ENCODE peak calls at places on chromosomes 1 and 21, in four cellular contexts. S is esophagus squamous epithelium, E is heart left ventricle, I is GM23338. W is an unnamed sample.

GRCh38 chr1:162218975-162219374 is 149.5 kb downstream of the NOS1AP start:
- DNase-seq in S (no peak), E (no peak), I (no peak), W (no peak)

GRCh38 chr1:224500802-224501201 is 66.2 kb upstream of the WDR26 start:
- DNase-seq in S (no peak), E (no peak), I (no peak), W (no peak)

GRCh38 chr21:35469446-35469845 is 420.3 kb upstream of the RUNX1 start:
- DNase-seq in S (no peak), E (no peak), I (no peak), W (no peak)

GRCh38 chr1:226408285-226409184 is 642 bp upstream of the PARP1 start:
- DNase-seq in S (no peak), E (no peak), I (no peak), W (no peak)

GRCh38 chr1:15408890-15409399 is 743 bp upstream of the EFHD2 start:
- DNase-seq in S (no peak), E (no peak), I (no peak), W (no peak)

GRCh38 chr1:15122331-15122730 is 31.2 kb upstream of the TMEM51 start:
- DNase-seq in S (no peak), E (no peak), I (no peak), W (no peak)

GRCh38 chr1:49765034-49765433 is 258.7 kb downstream of the AGBL4 start:
- DNase-seq in S (no peak), E (no peak), I (peak; percentile 1), W (no peak)

GRCh38 chr1:119139393-119139792 is 1.1 kb downstream of the WARS2 start:
- DNase-seq in S (no peak), E (no peak), I (peak; percentile 23), W (no peak)

GRCh38 chr1:30378023-30378596 is 345.3 kb downstream of the MATN1 start:
- DNase-seq in S (no peak), E (no peak), I (no peak), W (no peak)

GRCh38 chr1:217482356-217483102 is 148.4 kb downstream of the GPATCH2 start:
- DNase-seq in S (no peak), E (no peak), I (no peak), W (no peak)

GRCh38 chr21:41975391-41976272 is 21.8 kb upstream of the C2CD2 start:
- DNase-seq in S (no peak), E (no peak), I (peak; percentile 22), W (no peak)

GRCh38 chr1:39886757-39887231 is 3.5 kb upstream of the TRIT1 start:
- DNase-seq in S (no peak), E (no peak), I (peak; percentile 53), W (no peak)

GRCh38 chr1:74964508-74964907 is 169.7 kb upstream of the LHX8 start:
- DNase-seq in S (no peak), E (peak; percentile 32), I (no peak), W (no peak)

GRCh38 chr1:65056234-65056633 is 89.9 kb upstream of the JAK1 start:
- DNase-seq in S (no peak), E (no peak), I (no peak), W (no peak)

GRCh38 chr21:41167348-41168342 is at the start of gene BACE2:
- DNase-seq in S (no peak), E (peak; percentile 86), I (peak; percentile 76), W (peak; percentile 91)

GRCh38 chr1:65792671-65793358 is at the start of gene PDE4B:
- DNase-seq in S (no peak), E (no peak), I (peak; percentile 65), W (no peak)

GRCh38 chr1:219020386-219020785 is 153.3 kb upstream of the LYPLAL1 start:
- DNase-seq in S (no peak), E (no peak), I (no peak), W (no peak)

GRCh38 chr1:153627797-153628626 is at the start of gene S100A1:
- DNase-seq in S (no peak), E (peak; percentile 87), I (no peak), W (no peak)

GRCh38 chr1:71587961-71588360 is 507.1 kb upstream of the ZRANB2 start:
- DNase-seq in S (no peak), E (no peak), I (peak; percentile 15), W (no peak)

GRCh38 chr1:2976180-2976562 is 45.1 kb upstream of the ACTRT2 start:
- DNase-seq in S (no peak), E (no peak), I (no peak), W (no peak)

GRCh38 chr1:112981461-112982233 is 25.7 kb upstream of the SLC16A1 start:
- DNase-seq in S (no peak), E (no peak), I (no peak), W (no peak)

GRCh38 chr1:156295391-156295947 is at the start of gene GLMP:
- DNase-seq in S (no peak), E (peak; percentile 82), I (peak; percentile 80), W (no peak)

GRCh38 chr1:201732351-201732750 is 96.6 kb upstream of the IPO9 start:
- DNase-seq in S (no peak), E (no peak), I (no peak), W (no peak)

GRCh38 chr1:165444897-165445370 is at the start of gene RXRG:
- DNase-seq in S (no peak), E (peak; percentile 68), I (peak; percentile 74), W (no peak)

GRCh38 chr1:29828526-29829447 is 592.5 kb downstream of the PTPRU start:
- DNase-seq in S (no peak), E (no peak), I (no peak), W (no peak)

DNA sequence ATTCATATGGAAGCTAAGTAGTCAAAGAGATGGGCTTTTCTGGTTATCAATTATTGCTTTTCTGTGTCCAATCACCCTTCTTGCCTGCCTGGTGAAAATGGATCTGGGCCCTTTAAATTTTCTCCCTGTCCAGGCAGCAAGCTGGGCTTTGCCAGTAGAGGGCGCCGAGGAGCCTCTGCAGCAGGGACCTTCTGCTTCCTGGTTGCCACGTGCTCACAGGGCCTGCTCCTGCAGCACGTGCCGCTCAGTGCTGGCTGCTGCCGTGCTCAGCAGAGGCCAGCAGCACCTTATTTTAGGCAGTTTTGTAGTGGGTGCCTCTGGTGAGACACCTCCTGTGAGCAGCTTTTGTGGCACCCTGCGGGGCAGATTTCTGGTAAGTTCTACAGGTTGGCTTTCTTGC is 4.0 kb downstream of the ACTL8 start:
- DNase-seq in S (no peak), E (no peak), I (peak; percentile 27), W (no peak)
- TF ChIP-seq CTCF in S (no peak), E (no peak), I (peak; percentile 61), W (no peak)

DNA sequence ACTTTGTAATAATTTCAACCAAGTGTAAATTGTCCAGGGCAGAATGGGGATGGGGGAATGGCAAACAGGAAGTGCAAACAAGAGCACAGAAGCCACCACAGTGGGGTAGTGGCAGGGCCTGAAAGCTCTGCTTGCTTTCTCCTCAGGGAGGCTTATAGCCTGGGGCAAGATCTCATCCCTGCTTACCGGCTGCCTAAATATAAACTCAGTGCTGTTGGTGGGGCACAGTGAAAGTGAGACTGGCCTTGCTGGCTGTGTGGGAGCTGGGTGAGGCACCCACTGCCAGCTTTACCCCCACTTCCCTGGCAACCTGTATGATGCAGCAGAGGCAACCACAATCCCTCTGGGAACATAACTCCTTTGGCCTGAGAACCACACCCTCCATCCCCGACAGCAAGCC is 15.2 kb downstream of the STYXL2 start:
- DNase-seq in S (no peak), E (no peak), I (no peak), W (no peak)
- H3K4me1 ChIP-seq in S (no peaks in the 10 kb centered on the region), E (peaks cover 46% of the 10 kb centered on the region), I (peaks cover 16% of the 10 kb centered on the region), W (no peaks in the 10 kb centered on the region)

GRCh38 chr1:61012365-61012764 is 70.0 kb upstream of the NFIA start:
- DNase-seq in S (no peak), E (no peak), I (no peak), W (no peak)
- H3K27ac ChIP-seq in S (no peak overlapping the region), E (no peak overlapping the region), I (no peak overlapping the region), W (no peak overlapping the region)

DNA sequence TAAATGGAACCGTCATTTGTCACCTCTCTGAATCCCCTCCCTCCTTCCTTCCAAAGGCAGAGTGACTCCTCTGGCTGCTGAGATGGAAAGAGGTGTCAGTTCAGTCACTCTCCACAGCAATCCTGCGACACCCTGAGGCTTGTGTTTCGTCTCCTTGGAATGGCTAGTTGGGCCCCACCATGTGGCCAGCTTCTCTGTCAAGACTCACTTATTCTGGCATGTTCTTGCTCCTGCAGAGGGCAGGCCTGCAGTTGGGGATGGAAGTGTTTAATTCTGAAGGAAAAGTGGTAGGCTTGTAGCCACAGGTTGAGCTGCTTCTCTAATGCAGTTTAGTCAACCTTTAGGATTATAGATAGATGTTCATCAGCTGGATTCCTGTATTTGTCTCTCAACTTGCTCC is 149.6 kb downstream of the LMO4 start:
- DNase-seq in S (no peak), E (peak; percentile 46), I (peak; percentile 69), W (no peak)
- TF ChIP-seq CTCF in S (no peak), E (no peak), I (peak; percentile 17), W (no peak)

DNA sequence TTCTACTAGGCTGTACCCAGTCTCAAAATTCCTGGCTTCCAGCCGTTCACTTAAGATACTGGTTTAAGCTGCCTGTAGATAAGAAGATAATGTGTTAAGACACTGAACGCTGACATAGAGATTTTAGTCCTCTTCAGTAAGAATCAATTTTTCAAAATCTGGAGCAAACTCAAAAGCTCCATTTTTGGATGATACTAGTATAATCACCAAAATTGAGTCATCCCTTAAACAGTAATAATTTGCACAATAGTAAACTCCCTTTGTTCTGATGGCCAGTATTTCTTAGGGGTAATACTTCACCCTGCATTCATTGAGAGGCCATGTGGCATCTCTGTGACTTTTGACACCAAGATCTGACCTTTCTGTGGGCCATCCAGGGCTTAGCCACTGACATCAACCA is 299.8 kb upstream of the USP25 start:
- DNase-seq in S (no peak), E (no peak), I (no peak), W (no peak)
- H3K4me1 ChIP-seq in S (no peaks in the 10 kb centered on the region), E (peaks cover 13% of the 10 kb centered on the region), I (peaks cover 4% of the 10 kb centered on the region), W (no peaks in the 10 kb centered on the region)

GRCh38 chr1:212190169-212190568 is 95.0 kb upstream of the PPP2R5A start:
- DNase-seq in S (no peak), E (no peak), I (peak; percentile 46), W (no peak)
- H3K27ac ChIP-seq in S (no peak overlapping the region), E (no peak overlapping the region), I (no peak overlapping the region), W (no peak overlapping the region)

W was measured in ascending aorta.